ENCODE peak calls at places on chromosomes 2 and 18, in six cellular contexts. One of them, this sample, is unnamed.

GRCh38 chr2:229927817-229928321 is 5.6 kb downstream of the FBXO36 start:
- DNase-seq in neuronal stem cell: no peak
- DNase-seq in amygdala: no peak
- DNase-seq in NCI-H1694 treated with DMSO at 0.1 percent for 48 hours: no peak
- DNase-seq in EL: peak; percentile 53
- DNase-seq in ovary: no peak
- DNase-seq in this sample: no peak

GRCh38 chr2:196314157-196314556 is 142.8 kb upstream of the STK17B start:
- DNase-seq in EL: no peak
- DNase-seq in neuronal stem cell: no peak
- DNase-seq in amygdala: no peak
- DNase-seq in ovary: no peak
- DNase-seq in NCI-H1694 treated with DMSO at 0.1 percent for 48 hours: no peak
- DNase-seq in this sample: no peak

GRCh38 chr18:64002581-64002980 is 32.7 kb downstream of the SERPINB8 start:
- DNase-seq in EL: no peak
- DNase-seq in neuronal stem cell: no peak
- DNase-seq in amygdala: no peak
- DNase-seq in NCI-H1694 treated with DMSO at 0.1 percent for 48 hours: no peak
- DNase-seq in ovary: no peak
- DNase-seq in this sample: no peak

GRCh38 chr18:56662902-56663301 is 11.7 kb downstream of the WDR7 start:
- DNase-seq in amygdala: no peak
- DNase-seq in neuronal stem cell: no peak
- DNase-seq in NCI-H1694 treated with DMSO at 0.1 percent for 48 hours: no peak
- DNase-seq in EL: no peak
- DNase-seq in ovary: no peak
- DNase-seq in this sample: no peak

GRCh38 chr18:75635096-75635495 is 207.6 kb upstream of the SMIM21 start:
- DNase-seq in amygdala: no peak
- DNase-seq in ovary: no peak
- DNase-seq in EL: no peak
- DNase-seq in neuronal stem cell: no peak
- DNase-seq in NCI-H1694 treated with DMSO at 0.1 percent for 48 hours: peak; percentile 62
- DNase-seq in this sample: no peak

GRCh38 chr2:142875010-142875409 is 2.5 kb upstream of the KYNU start:
- DNase-seq in amygdala: no peak
- DNase-seq in EL: no peak
- DNase-seq in ovary: no peak
- DNase-seq in NCI-H1694 treated with DMSO at 0.1 percent for 48 hours: no peak
- DNase-seq in neuronal stem cell: no peak
- DNase-seq in this sample: no peak

GRCh38 chr2:72078773-72079172 is 68.9 kb downstream of the CYP26B1 start:
- DNase-seq in NCI-H1694 treated with DMSO at 0.1 percent for 48 hours: no peak
- DNase-seq in ovary: no peak
- DNase-seq in amygdala: no peak
- DNase-seq in EL: no peak
- DNase-seq in neuronal stem cell: no peak
- DNase-seq in this sample: no peak

GRCh38 chr18:42860011-42860410 is 255.5 kb downstream of the RIT2 start:
- DNase-seq in ovary: no peak
- DNase-seq in NCI-H1694 treated with DMSO at 0.1 percent for 48 hours: no peak
- DNase-seq in neuronal stem cell: no peak
- DNase-seq in amygdala: no peak
- DNase-seq in EL: no peak
- DNase-seq in this sample: no peak

GRCh38 chr2:67713376-67713775 is 316.2 kb downstream of the ETAA1 start:
- DNase-seq in amygdala: no peak
- DNase-seq in NCI-H1694 treated with DMSO at 0.1 percent for 48 hours: no peak
- DNase-seq in EL: no peak
- DNase-seq in neuronal stem cell: no peak
- DNase-seq in ovary: no peak
- DNase-seq in this sample: no peak

GRCh38 chr2:31828891-31829290 is 181.9 kb downstream of the MEMO1 start:
- DNase-seq in ovary: no peak
- DNase-seq in neuronal stem cell: no peak
- DNase-seq in EL: peak; percentile 60
- DNase-seq in amygdala: no peak
- DNase-seq in NCI-H1694 treated with DMSO at 0.1 percent for 48 hours: no peak
- DNase-seq in this sample: no peak

GRCh38 chr2:148957023-148957422 is 81.5 kb upstream of the LYPD6B start:
- DNase-seq in ovary: no peak
- DNase-seq in neuronal stem cell: no peak
- DNase-seq in NCI-H1694 treated with DMSO at 0.1 percent for 48 hours: no peak
- DNase-seq in amygdala: no peak
- DNase-seq in EL: no peak
- DNase-seq in this sample: no peak

GRCh38 chr2:197708331-197708730 is 3.2 kb downstream of the MARS2 start:
- DNase-seq in EL: peak; percentile 72
- DNase-seq in ovary: no peak
- DNase-seq in neuronal stem cell: no peak
- DNase-seq in NCI-H1694 treated with DMSO at 0.1 percent for 48 hours: no peak
- DNase-seq in amygdala: no peak
- DNase-seq in this sample: no peak

GRCh38 chr2:72917875-72918660 is 749 bp downstream of the EMX1 start:
- DNase-seq in ovary: no peak
- DNase-seq in neuronal stem cell: no peak
- DNase-seq in amygdala: no peak
- DNase-seq in NCI-H1694 treated with DMSO at 0.1 percent for 48 hours: no peak
- DNase-seq in EL: no peak
- DNase-seq in this sample: no peak

GRCh38 chr2:131063501-131064283 is 29.6 kb downstream of the FAM168B start:
- DNase-seq in neuronal stem cell: no peak
- DNase-seq in EL: no peak
- DNase-seq in ovary: no peak
- DNase-seq in NCI-H1694 treated with DMSO at 0.1 percent for 48 hours: peak; percentile 31
- DNase-seq in amygdala: no peak
- DNase-seq in this sample: no peak

GRCh38 chr2:240240781-240241180 is 100.3 kb upstream of the OTOS start:
- DNase-seq in EL: no peak
- DNase-seq in neuronal stem cell: no peak
- DNase-seq in ovary: no peak
- DNase-seq in amygdala: no peak
- DNase-seq in NCI-H1694 treated with DMSO at 0.1 percent for 48 hours: no peak
- DNase-seq in this sample: no peak

GRCh38 chr2:4091013-4091412 is 387.6 kb downstream of the DCDC2C start:
- DNase-seq in EL: no peak
- DNase-seq in neuronal stem cell: no peak
- DNase-seq in ovary: no peak
- DNase-seq in amygdala: no peak
- DNase-seq in NCI-H1694 treated with DMSO at 0.1 percent for 48 hours: no peak
- DNase-seq in this sample: no peak

GRCh38 chr2:33340265-33340664 is 136.2 kb upstream of the RASGRP3 start:
- DNase-seq in EL: no peak
- DNase-seq in neuronal stem cell: no peak
- DNase-seq in amygdala: peak; percentile 6
- DNase-seq in ovary: peak; percentile 73
- DNase-seq in NCI-H1694 treated with DMSO at 0.1 percent for 48 hours: no peak
- DNase-seq in this sample: no peak

GRCh38 chr18:57466745-57467144 is 31.6 kb downstream of the ONECUT2 start:
- DNase-seq in EL: no peak
- DNase-seq in NCI-H1694 treated with DMSO at 0.1 percent for 48 hours: no peak
- DNase-seq in ovary: no peak
- DNase-seq in neuronal stem cell: no peak
- DNase-seq in amygdala: no peak
- DNase-seq in this sample: no peak

GRCh38 chr2:78676921-78677696 is 348.4 kb upstream of the REG3G start:
- DNase-seq in EL: no peak
- DNase-seq in amygdala: no peak
- DNase-seq in ovary: no peak
- DNase-seq in NCI-H1694 treated with DMSO at 0.1 percent for 48 hours: no peak
- DNase-seq in neuronal stem cell: no peak
- DNase-seq in this sample: no peak

GRCh38 chr2:188813315-188813714 is 160.9 kb upstream of the COL3A1 start:
- DNase-seq in NCI-H1694 treated with DMSO at 0.1 percent for 48 hours: no peak
- DNase-seq in neuronal stem cell: no peak
- DNase-seq in EL: peak; percentile 60
- DNase-seq in amygdala: no peak
- DNase-seq in ovary: no peak
- DNase-seq in this sample: no peak

GRCh38 chr18:47260924-47261701 is 9.7 kb upstream of the SKOR2 start:
- DNase-seq in ovary: no peak
- DNase-seq in NCI-H1694 treated with DMSO at 0.1 percent for 48 hours: no peak
- DNase-seq in neuronal stem cell: no peak
- DNase-seq in EL: no peak
- DNase-seq in amygdala: no peak
- DNase-seq in this sample: no peak

GRCh38 chr18:79904357-79905147 is 46.9 kb downstream of the SLC66A2 start:
- DNase-seq in EL: no peak
- DNase-seq in neuronal stem cell: no peak
- DNase-seq in amygdala: no peak
- DNase-seq in ovary: no peak
- DNase-seq in NCI-H1694 treated with DMSO at 0.1 percent for 48 hours: peak; percentile 84
- DNase-seq in this sample: no peak

GRCh38 chr2:232528746-232529445 is 2.9 kb downstream of the CHRND start:
- DNase-seq in amygdala: no peak
- DNase-seq in neuronal stem cell: no peak
- DNase-seq in EL: peak; percentile 29
- DNase-seq in NCI-H1694 treated with DMSO at 0.1 percent for 48 hours: no peak
- DNase-seq in ovary: no peak
- DNase-seq in this sample: no peak

GRCh38 chr2:7154666-7155065 is 237.5 kb downstream of the RNF144A start:
- DNase-seq in NCI-H1694 treated with DMSO at 0.1 percent for 48 hours: no peak
- DNase-seq in amygdala: no peak
- DNase-seq in ovary: no peak
- DNase-seq in neuronal stem cell: no peak
- DNase-seq in EL: no peak
- DNase-seq in this sample: no peak

GRCh38 chr18:75639468-75639831 is 211.9 kb upstream of the SMIM21 start:
- DNase-seq in NCI-H1694 treated with DMSO at 0.1 percent for 48 hours: no peak
- DNase-seq in neuronal stem cell: no peak
- DNase-seq in amygdala: no peak
- DNase-seq in ovary: no peak
- DNase-seq in EL: no peak
- DNase-seq in this sample: no peak

GRCh38 chr2:194822097-194822496 is 834.9 kb upstream of the SLC39A10 start:
- DNase-seq in ovary: no peak
- DNase-seq in NCI-H1694 treated with DMSO at 0.1 percent for 48 hours: no peak
- DNase-seq in amygdala: no peak
- DNase-seq in neuronal stem cell: no peak
- DNase-seq in EL: no peak
- DNase-seq in this sample: no peak

GRCh38 chr2:222364280-222364895 is 60.0 kb upstream of the SGPP2 start:
- DNase-seq in EL: peak; percentile 48
- DNase-seq in amygdala: no peak
- DNase-seq in NCI-H1694 treated with DMSO at 0.1 percent for 48 hours: no peak
- DNase-seq in ovary: no peak
- DNase-seq in neuronal stem cell: no peak
- DNase-seq in this sample: no peak

GRCh38 chr2:63712748-63713147 is 124.0 kb downstream of the MDH1 start:
- DNase-seq in EL: peak; percentile 12
- DNase-seq in amygdala: no peak
- DNase-seq in NCI-H1694 treated with DMSO at 0.1 percent for 48 hours: no peak
- DNase-seq in neuronal stem cell: no peak
- DNase-seq in ovary: no peak
- DNase-seq in this sample: no peak

GRCh38 chr2:16244966-16245320 is 304.6 kb downstream of the MYCN start:
- DNase-seq in ovary: no peak
- DNase-seq in neuronal stem cell: no peak
- DNase-seq in EL: no peak
- DNase-seq in amygdala: no peak
- DNase-seq in NCI-H1694 treated with DMSO at 0.1 percent for 48 hours: no peak
- DNase-seq in this sample: no peak

GRCh38 chr2:122643725-122644329 is 888.4 kb downstream of the TSN start:
- DNase-seq in ovary: no peak
- DNase-seq in NCI-H1694 treated with DMSO at 0.1 percent for 48 hours: peak; percentile 75
- DNase-seq in neuronal stem cell: no peak
- DNase-seq in amygdala: no peak
- DNase-seq in EL: peak; percentile 84
- DNase-seq in this sample: no peak

GRCh38 chr2:199716807-199717586 is 134.0 kb downstream of the FTCDNL1 start:
- DNase-seq in amygdala: no peak
- DNase-seq in ovary: no peak
- DNase-seq in neuronal stem cell: no peak
- DNase-seq in NCI-H1694 treated with DMSO at 0.1 percent for 48 hours: peak; percentile 52
- DNase-seq in EL: no peak
- DNase-seq in this sample: no peak

GRCh38 chr2:45578056-45578843 is 32.8 kb downstream of the SRBD1 start:
- DNase-seq in amygdala: no peak
- DNase-seq in neuronal stem cell: no peak
- DNase-seq in NCI-H1694 treated with DMSO at 0.1 percent for 48 hours: peak; percentile 34
- DNase-seq in EL: peak; percentile 51
- DNase-seq in ovary: no peak
- DNase-seq in this sample: no peak

GRCh38 chr18:54712315-54712714 is 116.0 kb upstream of the RAB27B start:
- DNase-seq in ovary: no peak
- DNase-seq in neuronal stem cell: no peak
- DNase-seq in NCI-H1694 treated with DMSO at 0.1 percent for 48 hours: no peak
- DNase-seq in amygdala: no peak
- DNase-seq in EL: peak; percentile 85
- DNase-seq in this sample: no peak

GRCh38 chr2:143230506-143231256 is 101.5 kb downstream of the ARHGAP15 start:
- DNase-seq in NCI-H1694 treated with DMSO at 0.1 percent for 48 hours: no peak
- DNase-seq in neuronal stem cell: no peak
- DNase-seq in EL: no peak
- DNase-seq in ovary: no peak
- DNase-seq in amygdala: no peak
- DNase-seq in this sample: no peak

GRCh38 chr2:241768251-241768711 is 8.3 kb upstream of the GAL3ST2 start:
- DNase-seq in NCI-H1694 treated with DMSO at 0.1 percent for 48 hours: no peak
- DNase-seq in EL: no peak
- DNase-seq in neuronal stem cell: no peak
- DNase-seq in ovary: no peak
- DNase-seq in amygdala: no peak
- DNase-seq in this sample: no peak

GRCh38 chr2:147739531-147739930 is 105.3 kb upstream of the ACVR2A start:
- DNase-seq in amygdala: no peak
- DNase-seq in NCI-H1694 treated with DMSO at 0.1 percent for 48 hours: no peak
- DNase-seq in EL: peak; percentile 72
- DNase-seq in neuronal stem cell: no peak
- DNase-seq in ovary: no peak
- DNase-seq in this sample: no peak

GRCh38 chr2:150997702-150998480 is 263.8 kb downstream of the RBM43 start:
- DNase-seq in amygdala: no peak
- DNase-seq in neuronal stem cell: no peak
- DNase-seq in ovary: no peak
- DNase-seq in NCI-H1694 treated with DMSO at 0.1 percent for 48 hours: peak; percentile 55
- DNase-seq in EL: peak; percentile 1
- DNase-seq in this sample: no peak